ENCODE peak calls at places on chromosomes 7 and 10, in eight cellular contexts. W is HAP-1; B is psoas muscle; G is stimulated activated CD4-positive, alpha-beta T cell treated with anti-CD3 and anti-CD28 coated beads, Interleukin-15, amount 100 ng/mL, for 24 hours; L is fibroblast of villous mesenchyme; J is NCI-H1436; S is A172; E is T-helper 2 cell. Q is an unnamed sample.

GRCh38 chr10:100346351-100346764 is 675 bp upstream of the SCD start:
- DNase-seq in W (peak; percentile 89), B (peak; percentile 66), G (peak; percentile 89), L (peak; percentile 79), J (peak; percentile 79), S (peak; percentile 60), E (peak; percentile 44), Q (peak; percentile 22)

GRCh38 chr7:69429817-69430501 is 168.3 kb upstream of the AUTS2 start:
- DNase-seq in W (no peak), B (peak; percentile 69), G (no peak), L (no peak), J (no peak), S (no peak), E (no peak), Q (no peak)

GRCh38 chr10:95266674-95267095 is 24.1 kb downstream of the PDLIM1 start:
- DNase-seq in W (no peak), B (no peak), G (no peak), L (peak; percentile 90), J (no peak), S (peak; percentile 86), E (no peak), Q (no peak)

GRCh38 chr7:41027428-41028115 is 675.3 kb downstream of the INHBA start:
- DNase-seq in W (no peak), B (no peak), G (no peak), L (peak; percentile 94), J (no peak), S (peak; percentile 100), E (no peak), Q (no peak)

GRCh38 chr10:3319811-3320226 is 147.2 kb upstream of the PITRM1 start:
- DNase-seq in W (no peak), B (no peak), G (no peak), L (no peak), J (no peak), S (no peak), E (no peak), Q (no peak)

GRCh38 chr7:96503597-96503996 is 181.7 kb upstream of the SLC25A13 start:
- DNase-seq in W (no peak), B (no peak), G (no peak), L (no peak), J (no peak), S (no peak), E (no peak), Q (no peak)

GRCh38 chr7:132578826-132579225 is 2.6 kb upstream of the PLXNA4 start:
- DNase-seq in W (no peak), B (no peak), G (no peak), L (no peak), J (no peak), S (no peak), E (no peak), Q (no peak)

GRCh38 chr7:137636376-137636775 is 210.4 kb downstream of the DGKI start:
- DNase-seq in W (no peak), B (no peak), G (no peak), L (no peak), J (no peak), S (no peak), E (no peak), Q (no peak)

GRCh38 chr10:114103286-114103685 is 59.6 kb downstream of the ADRB1 start:
- DNase-seq in W (peak; percentile 35), B (no peak), G (no peak), L (peak; percentile 72), J (peak; percentile 15), S (peak; percentile 67), E (no peak), Q (peak; percentile 13)

GRCh38 chr7:8177109-8177933 is 84.6 kb downstream of the ICA1 start:
- DNase-seq in W (no peak), B (no peak), G (no peak), L (no peak), J (no peak), S (no peak), E (no peak), Q (no peak)

GRCh38 chr10:8321990-8322389 is 267.5 kb downstream of the GATA3 start:
- DNase-seq in W (no peak), B (no peak), G (no peak), L (no peak), J (no peak), S (no peak), E (no peak), Q (no peak)

GRCh38 chr7:42232275-42232674 is 4.7 kb downstream of the GLI3 start:
- DNase-seq in W (peak; percentile 80), B (peak; percentile 42), G (no peak), L (peak; percentile 77), J (no peak), S (peak; percentile 68), E (no peak), Q (no peak)

GRCh38 chr10:35336084-35336831 is at the start of gene CCNY:
- DNase-seq in W (peak; percentile 90), B (peak; percentile 85), G (peak; percentile 89), L (peak; percentile 72), J (peak; percentile 64), S (peak; percentile 36), E (peak; percentile 65), Q (no peak)

GRCh38 chr7:82044497-82045080 is 274.7 kb upstream of the HGF start:
- DNase-seq in W (peak; percentile 56), B (no peak), G (peak; percentile 7), L (peak; percentile 72), J (peak; percentile 30), S (peak; percentile 51), E (no peak), Q (peak; percentile 7)

GRCh38 chr10:1114355-1115261 is 58.4 kb downstream of the WDR37 start:
- DNase-seq in W (no peak), B (no peak), G (no peak), L (no peak), J (no peak), S (no peak), E (no peak), Q (no peak)

GRCh38 chr7:70776627-70777101 is 355.3 kb upstream of the GALNT17 start:
- DNase-seq in W (no peak), B (no peak), G (peak; percentile 19), L (no peak), J (no peak), S (no peak), E (no peak), Q (peak; percentile 74)

GRCh38 chr7:41491313-41491712 is 211.6 kb downstream of the INHBA start:
- DNase-seq in W (no peak), B (no peak), G (no peak), L (peak; percentile 69), J (no peak), S (no peak), E (no peak), Q (no peak)

GRCh38 chr10:32412499-32412853 is 33.5 kb upstream of the CCDC7 start:
- DNase-seq in W (no peak), B (no peak), G (no peak), L (peak; percentile 19), J (no peak), S (peak; percentile 11), E (no peak), Q (no peak)

GRCh38 chr7:34928052-34928451 is 109.2 kb downstream of the DPY19L1 start:
- DNase-seq in W (peak; percentile 69), B (peak; percentile 16), G (peak; percentile 71), L (peak; percentile 22), J (no peak), S (peak; percentile 62), E (no peak), Q (no peak)

Q was measured in NCI-H2107.